ENCODE peak calls at places on chromosomes 6 and 20, in eight cellular contexts. U is lower lobe of right lung; A is KG1; R is activated naive CD4-positive, alpha-beta T cell; G is cardiac muscle cell; H is AG04450; P is aorta; Q is EH. J is an unnamed sample.

GRCh38 chr20:57061058-57061900 is 205.2 kb downstream of the BMP7 start:
- DNase-seq in U (no peak), A (no peak), R (no peak), G (peak), H (no peak), P (no peak), Q (peak), J (peak)

GRCh38 chr6:112443666-112444065 is 96.5 kb downstream of the RFPL4B start:
- DNase-seq in U (no peak), A (no peak), R (no peak), G (peak), H (peak), P (peak), Q (peak), J (peak)

GRCh38 chr6:142279350-142280180 is 22.2 kb upstream of the ADGRG6 start:
- DNase-seq in U (no peak), A (no peak), R (no peak), G (peak), H (no peak), P (no peak), Q (peak), J (no peak)

GRCh38 chr6:20487669-20488375 is 46.4 kb upstream of the CDKAL1 start:
- DNase-seq in U (no peak), A (no peak), R (no peak), G (no peak), H (peak), P (no peak), Q (no peak), J (no peak)

GRCh38 chr20:1469925-1470571 is 3.4 kb upstream of the NSFL1C start:
- DNase-seq in U (peak), A (no peak), R (no peak), G (peak), H (peak), P (peak), Q (peak), J (peak)

GRCh38 chr6:46781478-46782378 is 11.5 kb upstream of the MEP1A start:
- DNase-seq in U (no peak), A (peak), R (no peak), G (peak), H (peak), P (no peak), Q (peak), J (peak)

GRCh38 chr6:88298446-88298845 is 132.3 kb upstream of the CNR1 start:
- DNase-seq in U (no peak), A (no peak), R (no peak), G (no peak), H (no peak), P (no peak), Q (no peak), J (no peak)

GRCh38 chr6:39892490-39893129 is 41.7 kb downstream of the MOCS1 start:
- DNase-seq in U (peak), A (no peak), R (no peak), G (peak), H (peak), P (peak), Q (peak), J (peak)

GRCh38 chr6:158759966-158760617 is 59.1 kb downstream of the EZR start:
- DNase-seq in U (no peak), A (no peak), R (no peak), G (no peak), H (no peak), P (no peak), Q (no peak), J (no peak)

GRCh38 chr6:134802426-134803058 is 147.4 kb downstream of the ALDH8A1 start:
- DNase-seq in U (no peak), A (no peak), R (no peak), G (no peak), H (no peak), P (no peak), Q (peak), J (no peak)

GRCh38 chr20:46757754-46758678 is 48.6 kb downstream of the SLC2A10 start:
- DNase-seq in U (peak), A (peak), R (no peak), G (peak), H (no peak), P (no peak), Q (peak), J (peak)

GRCh38 chr6:106027760-106028159 is 58.4 kb upstream of the PRDM1 start:
- DNase-seq in U (no peak), A (no peak), R (no peak), G (no peak), H (no peak), P (no peak), Q (no peak), J (no peak)

GRCh38 chr6:44100088-44100550 is 27.1 kb downstream of the MRPL14 start:
- DNase-seq in U (no peak), A (no peak), R (no peak), G (peak), H (no peak), P (no peak), Q (peak), J (no peak)

GRCh38 chr6:140697585-140697984 is 1323.1 kb upstream of the CITED2 start:
- DNase-seq in U (no peak), A (no peak), R (no peak), G (no peak), H (no peak), P (no peak), Q (no peak), J (no peak)

GRCh38 chr20:6838181-6838826 is 70.8 kb downstream of the BMP2 start:
- DNase-seq in U (no peak), A (no peak), R (no peak), G (no peak), H (no peak), P (no peak), Q (no peak), J (no peak)

GRCh38 chr6:31834704-31835375 is 7.3 kb downstream of the HSPA1B start:
- DNase-seq in U (peak), A (peak), R (peak), G (no peak), H (no peak), P (peak), Q (peak), J (peak)

GRCh38 chr20:32359633-32360332 is 1.7 kb downstream of the ASXL1 start:
- DNase-seq in U (no peak), A (no peak), R (no peak), G (peak), H (no peak), P (no peak), Q (peak), J (no peak)

GRCh38 chr20:22700387-22700786 is 116.0 kb upstream of the FOXA2 start:
- DNase-seq in U (no peak), A (no peak), R (no peak), G (peak), H (no peak), P (peak), Q (peak), J (no peak)

GRCh38 chr20:63101781-63102719 is 95.3 kb upstream of the BHLHE23 start:
- DNase-seq in U (peak), A (no peak), R (peak), G (peak), H (no peak), P (peak), Q (peak), J (peak)

GRCh38 chr20:47502271-47502730 is 614 bp downstream of the NCOA3 start:
- DNase-seq in U (peak), A (no peak), R (no peak), G (peak), H (no peak), P (peak), Q (peak), J (peak)

J was measured in sciatic nerve.